ENCODE peak calls at places on chromosomes 13 and 19, in ten cellular contexts. V is GM23248; Q is bronchial epithelial cell; G is heart right ventricle; D is foreskin fibroblast; H is CD8-positive, alpha-beta memory T cell; E is tibial artery; X is fibroblast of pulmonary artery; U is endodermal cell; O is GM06990. K is an unnamed sample.

GRCh38 chr13:33108620-33109019 is 92.4 kb downstream of the KL start:
- DNase-seq in V (peak), Q (no peak), G (no peak), D (peak), H (no peak), E (no peak), X (peak), U (no peak), O (no peak), K (no peak)

GRCh38 chr19:35269425-35270117 is 809 bp downstream of the USF2 start:
- DNase-seq in V (peak), Q (peak), G (peak), D (peak), H (peak), E (peak), X (peak), U (peak), O (peak), K (peak)

GRCh38 chr19:33394006-33394722 is 20.7 kb downstream of the CEBPG start:
- DNase-seq in V (peak), Q (peak), G (peak), D (peak), H (no peak), E (peak), X (peak), U (no peak), O (no peak), K (no peak)

GRCh38 chr19:8083141-8083540 is 30.6 kb downstream of the CCL25 start:
- DNase-seq in V (no peak), Q (no peak), G (no peak), D (no peak), H (no peak), E (no peak), X (no peak), U (peak), O (no peak), K (no peak)

GRCh38 chr13:100454876-100455275 is 133.7 kb downstream of the GGACT start:
- DNase-seq in V (peak), Q (peak), G (no peak), D (peak), H (no peak), E (no peak), X (peak), U (no peak), O (no peak), K (no peak)

GRCh38 chr13:29605860-29606526 is 10.5 kb upstream of the SLC7A1 start:
- DNase-seq in V (no peak), Q (no peak), G (no peak), D (no peak), H (no peak), E (no peak), X (no peak), U (no peak), O (no peak), K (no peak)

GRCh38 chr13:97257800-97258799 is 36.0 kb downstream of the MBNL2 start:
- DNase-seq in V (peak), Q (peak), G (peak), D (peak), H (no peak), E (peak), X (peak), U (peak), O (peak), K (no peak)

GRCh38 chr13:97222934-97223710 is 989 bp downstream of the MBNL2 start:
- DNase-seq in V (peak), Q (peak), G (no peak), D (peak), H (no peak), E (no peak), X (no peak), U (no peak), O (no peak), K (no peak)

GRCh38 chr19:494171-495046 is 1.9 kb upstream of the MADCAM1 start:
- DNase-seq in V (no peak), Q (no peak), G (peak), D (no peak), H (no peak), E (no peak), X (no peak), U (peak), O (no peak), K (no peak)

GRCh38 chr13:26951581-26952177 is 191.1 kb upstream of the GPR12 start:
- DNase-seq in V (no peak), Q (no peak), G (no peak), D (no peak), H (no peak), E (no peak), X (no peak), U (no peak), O (no peak), K (peak)

GRCh38 chr13:106589716-106590115 is 21.8 kb upstream of the ARGLU1 start:
- DNase-seq in V (no peak), Q (peak), G (no peak), D (no peak), H (no peak), E (no peak), X (peak), U (no peak), O (no peak), K (no peak)

GRCh38 chr13:30341815-30342570 is 34.6 kb upstream of the KATNAL1 start:
- DNase-seq in V (peak), Q (peak), G (peak), D (peak), H (no peak), E (peak), X (peak), U (no peak), O (no peak), K (peak)

GRCh38 chr13:102276479-102276878 is 125.4 kb downstream of the FGF14 start:
- DNase-seq in V (no peak), Q (no peak), G (no peak), D (no peak), H (no peak), E (no peak), X (no peak), U (no peak), O (no peak), K (no peak)

GRCh38 chr13:112263152-112263551 is 113.0 kb upstream of the SPACA7 start:
- DNase-seq in V (no peak), Q (no peak), G (no peak), D (no peak), H (no peak), E (no peak), X (no peak), U (no peak), O (no peak), K (no peak)

GRCh38 chr13:36126496-36126895 is 4.7 kb downstream of the DCLK1 start:
- DNase-seq in V (no peak), Q (no peak), G (no peak), D (no peak), H (no peak), E (no peak), X (no peak), U (no peak), O (no peak), K (no peak)

GRCh38 chr13:25630327-25630726 is 258.6 kb downstream of the ATP8A2 start:
- DNase-seq in V (no peak), Q (no peak), G (no peak), D (no peak), H (no peak), E (no peak), X (no peak), U (no peak), O (no peak), K (no peak)

GRCh38 chr13:29513981-29514719 is 81.3 kb downstream of the SLC7A1 start:
- DNase-seq in V (peak), Q (no peak), G (no peak), D (peak), H (no peak), E (no peak), X (no peak), U (no peak), O (no peak), K (no peak)

GRCh38 chr13:50124536-50125305 is 109.5 kb downstream of the KCNRG start:
- DNase-seq in V (peak), Q (peak), G (peak), D (peak), H (peak), E (peak), X (peak), U (peak), O (peak), K (peak)

GRCh38 chr13:27489456-27489855 is 39.1 kb upstream of the MTIF3 start:
- DNase-seq in V (no peak), Q (no peak), G (no peak), D (no peak), H (no peak), E (no peak), X (no peak), U (no peak), O (no peak), K (no peak)

GRCh38 chr13:20566424-20566916 is 487 bp upstream of the IFT88 start:
- DNase-seq in V (peak), Q (peak), G (no peak), D (peak), H (no peak), E (peak), X (no peak), U (no peak), O (no peak), K (no peak)
- H3K4me3 ChIP-seq in V (peak), Q (peak), G (peak), D (peak), H (peak), E (peak), X (peak), U (peak), O (peak), K (peak)

GRCh38 chr19:55606817-55607216 is 1.4 kb downstream of the ZNF865 start:
- DNase-seq in V (no peak), Q (no peak), G (no peak), D (no peak), H (no peak), E (no peak), X (no peak), U (no peak), O (no peak), K (no peak)
- H3K4me3 ChIP-seq in V (peak), Q (no peak), G (peak), D (peak), H (no peak), E (peak), X (peak), U (peak), O (peak), K (no peak)

DNA sequence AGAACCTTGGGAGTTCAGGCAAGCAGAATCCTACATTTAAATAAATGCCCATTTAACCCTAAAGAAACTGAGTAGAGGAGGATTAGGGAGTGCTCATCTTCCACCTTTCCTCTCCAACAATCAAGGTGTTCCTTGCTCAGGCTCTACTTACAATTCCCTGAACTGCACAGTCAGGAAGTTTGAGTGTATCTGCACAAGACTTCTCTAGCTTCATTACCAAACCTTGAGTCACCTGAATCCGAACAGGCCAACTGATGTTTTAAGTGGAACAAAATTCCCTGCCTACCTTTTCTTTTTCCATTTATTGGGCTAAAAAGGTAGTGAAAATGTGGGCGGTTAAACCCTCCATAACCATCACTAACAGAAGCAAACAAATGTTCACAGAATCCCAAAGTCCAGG is 78.3 kb downstream of the FOXO1 start:
- DNase-seq in V (no peak), Q (peak), G (no peak), D (no peak), H (no peak), E (no peak), X (no peak), U (no peak), O (no peak), K (no peak)
- H3K4me3 ChIP-seq in V (no peak), Q (no peak), G (no peak), D (no peak), H (no peak), E (no peak), X (no peak), U (no peak), O (no peak), K (no peak)

DNA sequence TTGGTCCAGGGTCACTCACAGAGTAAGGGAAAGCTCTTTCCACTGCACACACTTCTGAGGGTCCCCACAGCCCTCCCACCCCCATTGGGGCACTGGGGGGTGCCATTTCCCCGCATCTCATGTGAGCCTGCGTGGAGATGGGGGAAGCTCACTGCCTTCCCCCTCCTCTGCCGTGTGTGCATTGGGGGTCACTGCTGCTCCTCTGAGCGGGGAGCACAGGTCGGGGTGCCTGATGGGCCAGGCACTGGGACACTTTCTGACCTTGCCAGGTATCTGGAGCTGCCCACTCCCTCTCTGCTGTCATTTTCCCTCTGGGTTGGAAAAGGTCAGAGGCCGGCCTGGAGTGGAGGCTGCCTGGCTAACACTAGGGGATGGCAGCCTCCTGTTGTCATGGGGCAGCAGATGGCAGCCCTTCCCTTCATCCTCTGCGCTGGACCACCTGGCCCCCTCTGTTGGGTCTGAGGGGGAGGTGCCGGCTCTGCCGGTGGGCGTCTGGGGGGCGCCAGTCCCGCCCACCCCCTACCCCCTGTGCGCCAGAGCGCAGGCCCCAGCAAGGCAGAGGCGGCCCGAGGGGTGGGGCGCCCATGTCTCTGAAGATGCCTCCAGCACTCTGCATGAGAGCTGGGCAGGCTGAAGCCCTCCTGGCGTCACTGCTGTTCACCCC is 9.1 kb downstream of the SSBP4 start:
- DNase-seq in V (no peak), Q (no peak), G (no peak), D (no peak), H (no peak), E (no peak), X (no peak), U (no peak), O (no peak), K (no peak)
- H3K4me3 ChIP-seq in V (no peak), Q (no peak), G (peak), D (no peak), H (peak), E (peak), X (no peak), U (no peak), O (peak), K (no peak)

DNA sequence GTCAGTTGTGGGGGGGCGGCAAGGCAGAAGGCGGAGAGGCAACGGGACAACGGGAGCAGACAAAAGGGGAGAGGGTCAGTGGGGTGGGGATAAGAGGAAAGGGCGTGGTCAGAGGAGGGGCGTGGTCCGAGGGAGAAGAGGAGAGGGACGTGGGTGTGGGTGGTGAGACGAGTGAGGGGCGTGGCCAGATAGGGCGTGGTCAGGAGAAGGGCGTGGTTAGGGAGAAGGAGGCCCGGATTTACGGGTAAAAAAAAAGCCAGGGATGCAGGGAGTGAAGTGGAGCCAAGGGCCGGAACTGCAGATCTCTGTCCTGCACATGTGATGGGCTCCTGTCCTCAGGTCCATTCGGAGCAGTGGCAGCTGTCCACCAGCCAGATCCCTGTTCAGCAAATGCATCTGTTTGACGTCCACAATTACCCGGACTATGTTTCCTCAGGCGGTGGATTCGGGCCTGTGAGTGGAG is 21.5 kb downstream of the CPT1C start:
- DNase-seq in V (peak), Q (peak), G (peak), D (peak), H (no peak), E (no peak), X (peak), U (peak), O (peak), K (peak)
- H3K4me3 ChIP-seq in V (peak), Q (no peak), G (peak), D (peak), H (no peak), E (no peak), X (no peak), U (no peak), O (no peak), K (no peak)

DNA sequence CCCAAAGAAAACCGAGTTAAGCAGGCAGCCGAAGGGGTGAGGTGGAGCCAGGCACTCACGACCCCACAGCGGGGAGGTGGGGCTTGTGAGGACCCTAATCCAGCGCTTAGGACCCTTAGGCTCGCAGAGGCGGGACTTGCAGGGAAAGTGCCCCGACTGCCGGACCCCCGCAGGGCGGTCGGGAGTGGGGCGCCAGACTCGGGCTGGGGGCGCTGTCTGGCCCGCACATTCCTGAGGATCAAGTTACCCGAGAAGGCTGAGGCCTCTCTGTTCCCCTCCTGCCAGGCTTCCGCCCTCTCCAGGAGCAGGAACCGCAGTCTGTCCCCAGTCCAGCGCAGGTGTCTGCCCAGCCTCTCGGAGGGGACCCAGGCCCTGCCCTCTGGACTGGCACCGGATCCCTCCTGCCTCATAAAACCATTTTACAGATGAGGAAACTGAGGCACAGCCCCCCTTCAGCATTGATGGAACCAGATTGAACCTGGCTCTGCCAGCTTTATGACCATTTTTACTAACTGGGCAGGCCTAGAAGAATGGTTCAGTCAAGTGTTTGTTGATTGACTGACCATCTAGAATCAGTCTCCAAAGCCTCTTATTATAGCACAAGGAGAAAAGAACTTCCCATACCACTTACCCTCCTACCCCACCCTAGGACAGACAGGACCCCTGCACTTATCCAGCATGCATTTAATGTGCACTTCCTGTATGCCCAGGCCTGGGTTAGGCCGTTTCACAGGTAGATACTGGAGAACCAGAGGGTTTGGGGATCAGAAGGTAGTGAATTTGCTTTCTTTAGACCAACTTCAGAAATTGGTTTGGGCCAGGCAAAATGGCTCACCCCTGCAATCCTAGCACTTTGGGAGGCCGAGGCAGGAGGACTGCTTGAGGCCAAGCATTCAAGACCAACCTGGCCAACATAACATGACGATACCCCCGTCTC is 6.7 kb upstream of the JUND start:
- DNase-seq in V (no peak), Q (no peak), G (no peak), D (no peak), H (no peak), E (no peak), X (no peak), U (peak), O (no peak), K (peak)
- H3K4me3 ChIP-seq in V (no peak), Q (no peak), G (no peak), D (no peak), H (no peak), E (no peak), X (no peak), U (no peak), O (no peak), K (no peak)